ENCODE peak calls at places on chromosomes 12 and 14, in five cellular contexts. B, K, D, Z and A are unnamed samples.
A peak's percentile ranks its signal among the peaks of the same experiment; 100 is the strongest.

GRCh38 chr14:45810152-45810872 is 557.3 kb upstream of the MIS18BP1 start:
- DNase-seq in D (no peak), Z (no peak), B (no peak), K (no peak), A (peak; percentile 10)

GRCh38 chr12:41552507-41553047 is 364.5 kb downstream of the PDZRN4 start:
- DNase-seq in K (peak; percentile 2), Z (no peak), B (no peak), D (no peak), A (no peak)

GRCh38 chr12:120592121-120593049 is 11.2 kb upstream of the POP5 start:
- DNase-seq in Z (no peak), D (no peak), B (no peak), K (no peak), A (no peak)

GRCh38 chr14:75648066-75648838 is 12.4 kb downstream of the ERG28 start:
- DNase-seq in B (peak; percentile 47), Z (peak; percentile 64), K (peak; percentile 40), D (peak; percentile 75), A (no peak)

GRCh38 chr14:94000986-94001385 is 3.9 kb downstream of the CCDC197 start:
- DNase-seq in D (no peak), K (no peak), B (no peak), Z (no peak), A (no peak)

GRCh38 chr14:81751198-81751597 is 217.5 kb upstream of the SEL1L start:
- DNase-seq in K (no peak), B (no peak), Z (no peak), D (no peak), A (no peak)

GRCh38 chr14:57254884-57255283 is 13.8 kb downstream of the EXOC5 start:
- DNase-seq in Z (no peak), B (no peak), K (no peak), D (no peak), A (no peak)

GRCh38 chr12:29796823-29797263 is 13.1 kb upstream of the TMTC1 start:
- DNase-seq in Z (peak; percentile 82), D (no peak), B (no peak), K (peak; percentile 31), A (no peak)

GRCh38 chr12:14874882-14875281 is 10.8 kb downstream of the MGP start:
- DNase-seq in D (no peak), K (no peak), Z (no peak), B (no peak), A (no peak)

GRCh38 chr14:83541147-83541546 is 1988.8 kb upstream of the FLRT2 start:
- DNase-seq in D (no peak), B (no peak), Z (no peak), K (no peak), A (no peak)

GRCh38 chr14:80212025-80212402 is 710 bp upstream of the DIO2 start:
- DNase-seq in Z (no peak), D (no peak), B (no peak), K (no peak), A (peak; percentile 14)

GRCh38 chr12:111251099-111251498 is 117.8 kb downstream of the PHETA1 start:
- DNase-seq in D (no peak), B (no peak), Z (no peak), K (no peak), A (no peak)

GRCh38 chr12:100672075-100672592 is 98.7 kb downstream of the GAS2L3 start:
- DNase-seq in K (no peak), Z (no peak), B (no peak), D (no peak), A (peak; percentile 36)

GRCh38 chr14:30994681-30995620 is 30.5 kb upstream of the AP4S1 start:
- DNase-seq in B (no peak), K (no peak), D (no peak), Z (no peak), A (no peak)

GRCh38 chr14:103155013-103155412 is 31.8 kb downstream of the TNFAIP2 start:
- DNase-seq in D (peak; percentile 52), Z (no peak), B (peak; percentile 41), K (no peak), A (no peak)

GRCh38 chr12:54392485-54393349 is 8.2 kb upstream of the ZNF385A start:
- DNase-seq in B (no peak), Z (no peak), K (no peak), D (no peak), A (no peak)

GRCh38 chr14:95437715-95438114 is 78.7 kb downstream of the SYNE3 start:
- DNase-seq in K (no peak), D (no peak), Z (no peak), B (no peak), A (no peak)

GRCh38 chr12:93156091-93156490 is 221.6 kb upstream of the NUDT4 start:
- DNase-seq in D (peak; percentile 48), Z (no peak), B (no peak), K (no peak), A (no peak)

GRCh38 chr14:20757963-20758362 is 10.2 kb upstream of the EDDM3B start:
- DNase-seq in D (no peak), Z (no peak), B (no peak), K (no peak), A (peak; percentile 25)

GRCh38 chr12:86216591-86216990 is 39.6 kb downstream of the MGAT4C start:
- DNase-seq in D (no peak), B (no peak), K (no peak), Z (no peak), A (no peak)

GRCh38 chr12:68113644-68114043 is 45.9 kb downstream of the IFNG start:
- DNase-seq in D (no peak), B (no peak), K (no peak), Z (no peak), A (no peak)

GRCh38 chr12:45728625-45729232 is 777 bp upstream of the ARID2 start:
- DNase-seq in K (peak; percentile 78), Z (peak; percentile 93), B (peak; percentile 89), D (peak; percentile 97), A (peak; percentile 83)

GRCh38 chr14:56487090-56487667 is 92.4 kb upstream of the TMEM260 start:
- DNase-seq in Z (peak; percentile 2), K (no peak), D (no peak), B (no peak), A (no peak)

GRCh38 chr12:694734-695503 is 31.7 kb upstream of the NINJ2 start:
- DNase-seq in Z (no peak), D (no peak), K (no peak), B (no peak), A (no peak)

GRCh38 chr14:53615254-53615653 is 341.4 kb downstream of the BMP4 start:
- DNase-seq in D (no peak), K (no peak), B (no peak), Z (no peak), A (no peak)

GRCh38 chr12:105204916-105205315 is 31.1 kb downstream of the APPL2 start:
- DNase-seq in D (no peak), K (no peak), B (no peak), Z (no peak), A (no peak)

GRCh38 chr14:105508069-105508468 is 17.0 kb downstream of the TEDC1 start:
- DNase-seq in Z (no peak), D (no peak), K (no peak), B (no peak), A (no peak)

GRCh38 chr12:89038831-89039509 is 313.3 kb downstream of the DUSP6 start:
- DNase-seq in Z (no peak), B (no peak), K (no peak), D (no peak), A (no peak)

GRCh38 chr14:93752980-93753561 is 35.2 kb downstream of the PRIMA1 start:
- DNase-seq in K (no peak), B (peak; percentile 28), Z (no peak), D (no peak), A (no peak)

GRCh38 chr14:78763746-78764145 is 593.6 kb downstream of the NRXN3 start:
- DNase-seq in B (no peak), Z (no peak), K (no peak), D (no peak), A (no peak)
- TF ChIP-seq CTCF in B (no peak), Z (no peak), K (no peak), D (no peak), A (no peak)

GRCh38 chr12:3752741-3753486 is at the start of gene CRACR2A:
- DNase-seq in Z (no peak), B (peak; percentile 18), D (peak; percentile 68), K (no peak), A (peak; percentile 91)
- TF ChIP-seq CTCF in Z (peak; percentile 38), B (peak; percentile 21), D (peak; percentile 68), K (peak; percentile 59), A (peak; percentile 83)

DNA sequence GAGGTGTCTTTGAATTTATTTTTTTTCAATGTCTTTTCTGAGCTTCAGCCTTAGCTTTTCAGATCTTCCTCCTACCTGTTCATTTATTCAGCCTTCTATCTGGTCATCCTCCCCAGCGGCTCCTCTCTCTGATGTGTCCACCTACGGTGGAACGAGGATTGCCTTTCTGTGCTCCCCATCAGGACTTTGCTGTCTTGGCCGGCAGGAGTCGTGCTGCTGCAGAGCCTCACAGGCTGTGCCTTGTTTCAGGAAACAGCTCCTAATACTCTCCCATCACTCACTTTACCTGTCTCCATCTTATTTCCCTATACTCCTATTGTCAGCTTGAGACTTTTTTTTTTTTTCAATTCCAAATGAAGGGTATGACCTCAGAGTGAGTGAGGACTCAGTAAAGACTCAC is 76.9 kb downstream of the KICS2 start:
- DNase-seq in B (no peak), K (no peak), D (no peak), Z (no peak), A (no peak)
- TF ChIP-seq CTCF in B (no peak), K (no peak), D (no peak), Z (no peak), A (no peak)

GRCh38 chr12:106753526-106753925 is 21.0 kb upstream of the RIC8B start:
- DNase-seq in B (no peak), K (no peak), Z (no peak), D (peak; percentile 31), A (peak; percentile 63)

GRCh38 chr12:106757623-106758348 is 16.7 kb upstream of the RIC8B start:
- DNase-seq in Z (no peak), B (peak; percentile 48), D (no peak), K (no peak), A (no peak)

GRCh38 chr12:106758349-106758951 is 16.0 kb upstream of the RIC8B start:
- DNase-seq in D (no peak), B (no peak), Z (no peak), K (no peak), A (no peak)

GRCh38 chr12:106750524-106750923 is 24.0 kb upstream of the RIC8B start:
- DNase-seq in Z (no peak), K (no peak), B (no peak), D (no peak), A (no peak)

DNA sequence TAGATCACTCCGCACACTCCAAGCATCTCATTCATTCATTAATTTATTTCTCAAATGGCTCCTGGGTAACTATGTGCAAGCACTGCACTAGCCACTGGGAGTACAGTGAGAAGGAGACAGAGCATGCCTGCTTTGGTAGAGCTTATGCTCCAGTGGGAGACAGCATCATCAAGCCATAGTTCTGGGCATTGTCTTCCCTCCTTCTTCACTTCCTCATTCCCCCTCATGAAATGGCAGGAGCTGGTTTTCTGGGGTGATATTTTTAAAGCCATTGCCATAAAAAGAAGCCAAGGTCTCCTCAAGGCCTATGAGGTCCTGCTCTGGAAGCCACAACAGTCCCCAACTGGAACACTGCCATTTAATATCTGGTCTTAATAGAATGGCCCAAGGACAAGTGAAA is 20.2 kb upstream of the RIC8B start:
- DNase-seq in D (no peak), K (no peak), Z (no peak), B (no peak), A (no peak)
- TF ChIP-seq CTCF in D (no peak), K (no peak), Z (no peak), B (no peak), A (no peak)